ENCODE peak calls at places on chromosomes 1 and 21, in six cellular contexts. O, J, F, Z, Q and I are unnamed samples.

GRCh38 chr1:192589813-192590212 is 14.2 kb downstream of the RGS1 start:
- DNase-seq in O (no peak), Q (no peak), Z (no peak), F (no peak), J (no peak), I (no peak)

GRCh38 chr1:72623299-72623708 is 341.0 kb upstream of the NEGR1 start:
- DNase-seq in F (no peak), Z (no peak), O (no peak), J (peak; percentile 20), Q (peak; percentile 3), I (no peak)

GRCh38 chr1:67372136-67372535 is 58.1 kb downstream of the SERBP1 start:
- DNase-seq in Z (no peak), J (no peak), O (no peak), Q (no peak), F (no peak), I (no peak)

GRCh38 chr1:162400790-162401189 is 11.1 kb downstream of the SH2D1B start:
- DNase-seq in Z (no peak), F (no peak), J (no peak), O (no peak), Q (no peak), I (no peak)

GRCh38 chr21:27277122-27277521 is 310.2 kb upstream of the ADAMTS5 start:
- DNase-seq in F (no peak), Q (no peak), O (no peak), Z (no peak), J (no peak), I (no peak)

GRCh38 chr1:33822396-33822795 is 41.5 kb upstream of the HMGB4 start:
- DNase-seq in J (no peak), Q (no peak), F (no peak), Z (no peak), O (no peak), I (no peak)

GRCh38 chr1:46211051-46211450 is 7.9 kb downstream of the LURAP1 start:
- DNase-seq in F (no peak), J (no peak), Q (no peak), Z (no peak), O (no peak), I (no peak)

GRCh38 chr21:39681845-39682244 is 63.1 kb upstream of the IGSF5 start:
- DNase-seq in F (no peak), J (no peak), Q (no peak), Z (no peak), O (no peak), I (no peak)

GRCh38 chr1:62438163-62438562 is 1.3 kb downstream of the USP1 start:
- DNase-seq in Z (no peak), O (no peak), J (no peak), Q (no peak), F (no peak), I (no peak)

GRCh38 chr21:34029724-34030528 is 43.5 kb upstream of the MRPS6 start:
- DNase-seq in J (peak; percentile 23), Q (peak; percentile 87), O (peak; percentile 84), F (no peak), Z (peak; percentile 39), I (peak; percentile 36)

GRCh38 chr1:33141781-33142180 is 40.1 kb downstream of the TRIM62 start:
- DNase-seq in J (no peak), Q (no peak), Z (no peak), O (no peak), F (no peak), I (no peak)

GRCh38 chr1:23899070-23899469 is 14.1 kb downstream of the CNR2 start:
- DNase-seq in F (no peak), Z (no peak), Q (no peak), J (no peak), O (no peak), I (no peak)

GRCh38 chr1:165492845-165493244 is 47.9 kb upstream of the RXRG start:
- DNase-seq in J (no peak), Q (no peak), Z (no peak), O (no peak), F (no peak), I (no peak)

GRCh38 chr1:3827813-3828307 is 29.2 kb downstream of the CEP104 start:
- DNase-seq in Z (no peak), F (no peak), O (no peak), J (no peak), Q (no peak), I (no peak)

GRCh38 chr1:62676606-62677356 is 11.4 kb downstream of the DOCK7 start:
- DNase-seq in Z (no peak), O (no peak), Q (no peak), F (no peak), J (no peak), I (no peak)

GRCh38 chr1:28553229-28553930 is 495 bp downstream of the TRNAU1AP start:
- DNase-seq in O (peak; percentile 61), Q (peak; percentile 9), J (no peak), F (peak; percentile 55), Z (no peak), I (peak; percentile 49)

GRCh38 chr1:205421728-205422127 is at the start of gene LEMD1:
- DNase-seq in F (no peak), J (no peak), O (no peak), Z (no peak), Q (no peak), I (no peak)

GRCh38 chr1:200794506-200795065 is 55.9 kb downstream of the CAMSAP2 start:
- DNase-seq in J (no peak), Z (no peak), Q (no peak), O (no peak), F (no peak), I (no peak)

GRCh38 chr1:238672262-238672661 is 714.1 kb upstream of the CHRM3 start:
- DNase-seq in O (no peak), F (no peak), J (no peak), Q (no peak), Z (no peak), I (no peak)

DNA sequence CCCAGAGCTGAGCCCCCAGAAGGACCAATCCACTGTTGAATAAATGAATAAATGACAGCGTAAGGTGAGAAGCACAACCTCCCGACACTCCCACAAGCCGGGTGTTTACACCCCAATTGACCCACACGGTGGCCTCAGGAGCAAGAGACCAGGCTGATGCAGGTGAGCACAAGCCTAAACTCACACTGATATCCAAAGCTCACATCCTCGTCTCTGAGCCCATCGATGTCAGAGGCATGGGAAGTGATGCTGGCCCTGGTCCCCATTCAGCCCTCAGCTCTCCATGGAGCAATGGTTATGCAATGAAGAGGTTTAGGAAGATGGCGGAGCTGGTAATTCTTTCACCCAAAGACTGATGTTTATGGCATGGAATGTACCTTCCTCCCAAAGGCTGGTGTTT is 172.6 kb upstream of the EDN2 start:
- DNase-seq in F (no peak), J (no peak), Q (no peak), O (no peak), Z (no peak), I (no peak)
- TF ChIP-seq TAF1 in F (no peak), J (no peak), Q (no peak), O (no peak), Z (no peak), I (no peak)

DNA sequence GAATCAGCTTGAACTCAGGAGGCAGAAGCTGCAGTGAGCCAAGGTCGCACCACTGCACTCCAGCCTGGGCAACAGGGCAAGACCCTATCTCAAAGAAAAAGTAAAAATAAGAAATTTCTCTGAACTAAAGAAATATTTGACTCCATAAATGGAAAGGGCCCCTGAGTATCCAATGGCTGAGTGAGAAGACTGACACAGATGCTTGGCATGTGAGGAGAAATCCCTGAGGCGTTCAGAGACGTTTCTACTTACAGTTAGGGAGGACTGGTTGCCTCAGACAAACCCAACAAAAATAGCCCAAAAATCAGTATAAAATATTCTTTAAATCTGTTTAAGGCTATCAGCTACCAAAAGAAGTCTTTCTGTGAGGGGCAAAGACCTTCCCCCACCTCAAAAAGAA is 3.0 kb upstream of the SUMO3 start:
- DNase-seq in J (no peak), F (no peak), Q (no peak), O (no peak), Z (no peak), I (no peak)
- TF ChIP-seq POLR2A in J (no peak), F (no peak), Q (no peak), O (no peak), Z (no peak), I (no peak)

GRCh38 chr21:42024261-42024877 is 14.2 kb upstream of the ZBTB21 start:
- DNase-seq in J (no peak), Z (no peak), F (no peak), Q (no peak), O (no peak), I (no peak)

GRCh38 chr21:42019101-42019605 is 9.0 kb upstream of the ZBTB21 start:
- DNase-seq in Q (no peak), O (no peak), F (no peak), J (no peak), Z (no peak), I (no peak)

GRCh38 chr21:42022906-42023305 is 12.7 kb upstream of the ZBTB21 start:
- DNase-seq in Z (no peak), J (no peak), F (no peak), Q (no peak), O (no peak), I (no peak)

GRCh38 chr21:42019706-42020105 is 9.5 kb upstream of the ZBTB21 start:
- DNase-seq in J (no peak), Q (no peak), Z (no peak), O (no peak), F (no peak), I (no peak)

GRCh38 chr21:42021751-42022430 is 11.7 kb upstream of the ZBTB21 start:
- DNase-seq in J (no peak), Q (no peak), F (no peak), O (no peak), Z (no peak), I (no peak)
- TF ChIP-seq POLR2AphosphoS5 in J (no peak), Q (no peak), F (no peak), O (no peak), Z (no peak), I (no peak)

GRCh38 chr1:75771978-75772377 is 14.1 kb upstream of the RABGGTB start:
- DNase-seq in F (no peak), J (no peak), O (no peak), Z (no peak), Q (no peak), I (no peak)

GRCh38 chr1:75765697-75766355 is 20.2 kb upstream of the RABGGTB start:
- DNase-seq in Z (no peak), Q (no peak), F (no peak), J (no peak), O (no peak), I (no peak)

GRCh38 chr1:75764057-75764655 is 21.9 kb upstream of the RABGGTB start:
- DNase-seq in F (no peak), Z (no peak), J (no peak), Q (no peak), O (no peak), I (no peak)

DNA sequence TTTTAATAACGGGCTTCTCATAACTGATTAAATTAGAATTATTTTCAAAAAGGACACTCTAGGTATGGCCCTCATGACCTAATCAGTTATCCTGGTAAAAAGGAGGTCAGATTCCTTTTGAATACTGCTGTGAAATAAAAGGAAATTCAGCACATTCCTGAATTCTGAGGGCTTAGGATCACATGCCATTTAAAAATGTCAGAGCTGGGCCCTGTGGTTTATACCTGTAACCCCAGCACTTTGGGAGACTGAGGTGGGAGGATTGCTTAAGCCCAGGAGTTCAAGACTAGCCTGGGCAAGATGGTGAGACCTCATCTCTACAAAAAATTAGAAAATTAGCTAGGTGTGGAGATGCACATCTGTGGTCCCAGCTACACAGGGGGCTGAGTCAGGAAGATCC is 18.0 kb upstream of the RABGGTB start:
- DNase-seq in J (no peak), O (no peak), Z (no peak), Q (no peak), F (no peak), I (no peak)
- TF ChIP-seq TAF1 in J (no peak), O (no peak), Z (no peak), Q (no peak), F (no peak), I (no peak)